ENCODE peak calls at places on chromosomes 12 and 14, in five cellular contexts. One of them, this sample, is unnamed.

GRCh38 chr14:99513946-99514551 is 32.8 kb downstream of the CCNK start:
- DNase-seq in CD8-positive, alpha-beta T cell: peak
- DNase-seq in kidney: no peak
- DNase-seq in thyroid gland: no peak
- DNase-seq in uterus: no peak
- DNase-seq in this sample: no peak

GRCh38 chr14:56199095-56199975 is 81.1 kb downstream of the PELI2 start:
- DNase-seq in CD8-positive, alpha-beta T cell: no peak
- DNase-seq in kidney: no peak
- DNase-seq in thyroid gland: peak
- DNase-seq in uterus: peak
- DNase-seq in this sample: peak

GRCh38 chr14:95935228-95935822 is 58.7 kb downstream of the TUNAR start:
- DNase-seq in CD8-positive, alpha-beta T cell: no peak
- DNase-seq in kidney: no peak
- DNase-seq in thyroid gland: peak
- DNase-seq in uterus: no peak
- DNase-seq in this sample: peak

GRCh38 chr14:55075628-55076027 is 24.2 kb downstream of the MAPK1IP1L start:
- DNase-seq in CD8-positive, alpha-beta T cell: no peak
- DNase-seq in kidney: no peak
- DNase-seq in thyroid gland: no peak
- DNase-seq in uterus: no peak
- DNase-seq in this sample: peak

GRCh38 chr12:4290011-4290790 is 16.6 kb downstream of the CCND2 start:
- DNase-seq in CD8-positive, alpha-beta T cell: no peak
- DNase-seq in kidney: no peak
- DNase-seq in thyroid gland: no peak
- DNase-seq in uterus: no peak
- DNase-seq in this sample: no peak

GRCh38 chr14:93007225-93007997 is 84.5 kb downstream of the CHGA start:
- DNase-seq in CD8-positive, alpha-beta T cell: no peak
- DNase-seq in kidney: peak
- DNase-seq in thyroid gland: peak
- DNase-seq in uterus: no peak
- DNase-seq in this sample: peak

GRCh38 chr12:23431006-23431405 is 518.5 kb downstream of the SOX5 start:
- DNase-seq in CD8-positive, alpha-beta T cell: no peak
- DNase-seq in kidney: no peak
- DNase-seq in thyroid gland: no peak
- DNase-seq in uterus: no peak
- DNase-seq in this sample: no peak

GRCh38 chr14:100882026-100882967 is 21.2 kb downstream of the RTL1 start:
- DNase-seq in CD8-positive, alpha-beta T cell: no peak
- DNase-seq in kidney: peak
- DNase-seq in thyroid gland: no peak
- DNase-seq in uterus: no peak
- DNase-seq in this sample: no peak

GRCh38 chr14:28875937-28876910 is 109.6 kb downstream of the FOXG1 start:
- DNase-seq in CD8-positive, alpha-beta T cell: no peak
- DNase-seq in kidney: no peak
- DNase-seq in thyroid gland: no peak
- DNase-seq in uterus: no peak
- DNase-seq in this sample: no peak

GRCh38 chr12:107967170-107967569 is 161.9 kb upstream of the WSCD2 start:
- DNase-seq in CD8-positive, alpha-beta T cell: no peak
- DNase-seq in kidney: no peak
- DNase-seq in thyroid gland: no peak
- DNase-seq in uterus: no peak
- DNase-seq in this sample: no peak

GRCh38 chr12:75977590-75977951 is 54.0 kb downstream of the PHLDA1 start:
- DNase-seq in CD8-positive, alpha-beta T cell: no peak
- DNase-seq in kidney: no peak
- DNase-seq in thyroid gland: no peak
- DNase-seq in uterus: no peak
- DNase-seq in this sample: no peak

GRCh38 chr12:97308576-97309198 is 153.9 kb upstream of the RMST start:
- DNase-seq in CD8-positive, alpha-beta T cell: no peak
- DNase-seq in kidney: no peak
- DNase-seq in thyroid gland: no peak
- DNase-seq in uterus: no peak
- DNase-seq in this sample: peak

GRCh38 chr12:72622556-72622955 is 350.4 kb downstream of the TRHDE start:
- DNase-seq in CD8-positive, alpha-beta T cell: no peak
- DNase-seq in kidney: no peak
- DNase-seq in thyroid gland: no peak
- DNase-seq in uterus: no peak
- DNase-seq in this sample: no peak

GRCh38 chr14:35687335-35687939 is 121.7 kb downstream of the RALGAPA1 start:
- DNase-seq in CD8-positive, alpha-beta T cell: no peak
- DNase-seq in kidney: no peak
- DNase-seq in thyroid gland: peak
- DNase-seq in uterus: no peak
- DNase-seq in this sample: peak

GRCh38 chr14:55399912-55400311 is 11.7 kb downstream of the ATG14 start:
- DNase-seq in CD8-positive, alpha-beta T cell: no peak
- DNase-seq in kidney: no peak
- DNase-seq in thyroid gland: no peak
- DNase-seq in uterus: no peak
- DNase-seq in this sample: peak

GRCh38 chr14:61586539-61587396 is 108.5 kb upstream of the HIF1A start:
- DNase-seq in CD8-positive, alpha-beta T cell: no peak
- DNase-seq in kidney: no peak
- DNase-seq in thyroid gland: no peak
- DNase-seq in uterus: no peak
- DNase-seq in this sample: peak

GRCh38 chr12:4153343-4153892 is 120.1 kb upstream of the CCND2 start:
- DNase-seq in CD8-positive, alpha-beta T cell: no peak
- DNase-seq in kidney: no peak
- DNase-seq in thyroid gland: no peak
- DNase-seq in uterus: no peak
- DNase-seq in this sample: no peak

DNA sequence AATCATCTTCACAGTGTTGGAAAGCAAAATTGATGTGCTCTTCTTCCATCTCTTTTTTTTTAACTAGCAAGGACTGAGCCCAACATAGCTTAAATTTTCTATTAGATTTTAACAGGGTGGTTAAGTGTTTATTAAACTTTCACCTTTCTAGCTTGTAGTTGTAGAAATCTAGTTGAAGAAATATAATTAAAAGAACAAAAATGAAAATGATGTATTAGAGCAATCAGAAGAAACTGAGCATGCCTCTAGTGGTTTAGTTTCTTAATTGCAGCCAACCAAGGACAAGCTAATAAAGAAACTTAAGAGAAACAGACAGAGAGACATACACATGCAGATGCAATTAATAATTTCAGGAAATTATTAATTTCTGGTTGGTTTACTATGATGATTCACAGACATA is 673.0 kb upstream of the LMO3 start:
- DNase-seq in CD8-positive, alpha-beta T cell: no peak
- DNase-seq in kidney: no peak
- DNase-seq in thyroid gland: no peak
- DNase-seq in uterus: no peak
- DNase-seq in this sample: no peak
- TF ChIP-seq CTCF in CD8-positive, alpha-beta T cell: no peak
- TF ChIP-seq CTCF in kidney: peak
- TF ChIP-seq CTCF in thyroid gland: peak
- TF ChIP-seq CTCF in uterus: no peak
- TF ChIP-seq CTCF in this sample: no peak

GRCh38 chr14:68016243-68016914 is 196.8 kb downstream of the RAD51B start:
- DNase-seq in CD8-positive, alpha-beta T cell: no peak
- DNase-seq in kidney: no peak
- DNase-seq in thyroid gland: no peak
- DNase-seq in uterus: no peak
- DNase-seq in this sample: peak
- H3K4me3 ChIP-seq in CD8-positive, alpha-beta T cell: no peak
- H3K4me3 ChIP-seq in kidney: no peak
- H3K4me3 ChIP-seq in thyroid gland: no peak
- H3K4me3 ChIP-seq in uterus: no peak
- H3K4me3 ChIP-seq in this sample: no peak

GRCh38 chr12:62794218-62794583 is 140.7 kb downstream of the PPM1H start:
- DNase-seq in CD8-positive, alpha-beta T cell: no peak
- DNase-seq in kidney: no peak
- DNase-seq in thyroid gland: no peak
- DNase-seq in uterus: no peak
- DNase-seq in this sample: no peak
- TF ChIP-seq CTCF in CD8-positive, alpha-beta T cell: peak
- TF ChIP-seq CTCF in kidney: no peak
- TF ChIP-seq CTCF in thyroid gland: no peak
- TF ChIP-seq CTCF in uterus: no peak
- TF ChIP-seq CTCF in this sample: no peak

GRCh38 chr14:104969741-104970230 is 8.4 kb downstream of the AHNAK2 start:
- DNase-seq in CD8-positive, alpha-beta T cell: no peak
- DNase-seq in kidney: peak
- DNase-seq in thyroid gland: no peak
- DNase-seq in uterus: no peak
- DNase-seq in this sample: no peak

GRCh38 chr14:104968153-104968527 is 10.0 kb downstream of the AHNAK2 start:
- DNase-seq in CD8-positive, alpha-beta T cell: no peak
- DNase-seq in kidney: peak
- DNase-seq in thyroid gland: peak
- DNase-seq in uterus: peak
- DNase-seq in this sample: peak

GRCh38 chr14:104967414-104968152 is 10.6 kb downstream of the AHNAK2 start:
- DNase-seq in CD8-positive, alpha-beta T cell: no peak
- DNase-seq in kidney: peak
- DNase-seq in thyroid gland: peak
- DNase-seq in uterus: peak
- DNase-seq in this sample: peak

GRCh38 chr14:104970231-104971068 is 7.7 kb downstream of the AHNAK2 start:
- DNase-seq in CD8-positive, alpha-beta T cell: no peak
- DNase-seq in kidney: peak
- DNase-seq in thyroid gland: no peak
- DNase-seq in uterus: peak
- DNase-seq in this sample: peak

DNA sequence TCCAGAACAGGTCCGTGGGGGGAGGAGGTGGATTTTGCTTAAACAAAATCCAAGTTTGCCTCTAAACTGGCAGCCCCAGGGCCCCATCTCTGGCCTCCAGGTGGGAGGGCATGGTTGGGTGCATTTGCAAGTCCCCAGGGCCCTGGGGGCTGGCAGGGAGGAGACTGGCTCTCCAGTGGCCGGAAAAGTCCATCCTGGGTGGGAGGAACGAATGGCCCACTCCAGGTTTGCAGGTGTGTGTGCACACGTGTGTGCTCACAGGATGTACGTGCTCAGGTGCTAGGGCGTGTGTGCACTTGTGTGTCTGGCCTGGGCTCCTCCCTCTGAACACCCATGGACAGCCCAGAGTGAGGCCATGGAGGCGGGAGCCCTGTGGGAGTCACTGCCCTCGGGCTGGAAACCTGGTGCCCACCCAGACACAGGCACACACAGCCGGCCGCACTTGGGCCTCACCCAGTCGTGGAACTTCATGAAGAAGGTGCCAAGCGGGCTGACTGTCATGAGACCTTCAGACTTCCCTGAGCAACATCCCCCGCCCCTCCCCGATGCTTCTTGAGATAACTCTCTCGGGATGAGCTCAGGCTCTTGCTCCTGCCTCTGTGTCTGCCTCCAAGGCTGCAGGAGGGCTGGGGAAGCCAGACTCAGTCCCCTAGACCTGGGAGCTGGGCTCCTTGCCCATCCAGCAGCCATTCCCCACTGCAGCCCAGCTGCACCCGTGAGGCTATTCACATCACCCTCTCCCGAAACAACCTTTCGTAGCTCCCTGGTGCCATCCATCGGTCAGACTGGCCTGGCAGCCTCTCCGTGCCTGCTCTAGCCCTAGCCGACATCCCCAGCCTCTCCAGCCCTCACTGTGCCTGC is 9.4 kb downstream of the AHNAK2 start:
- DNase-seq in CD8-positive, alpha-beta T cell: no peak
- DNase-seq in kidney: peak
- DNase-seq in thyroid gland: peak
- DNase-seq in uterus: peak
- DNase-seq in this sample: peak
- H3K4me3 ChIP-seq in CD8-positive, alpha-beta T cell: no peak
- H3K4me3 ChIP-seq in kidney: peak
- H3K4me3 ChIP-seq in thyroid gland: no peak
- H3K4me3 ChIP-seq in uterus: peak
- H3K4me3 ChIP-seq in this sample: peak

DNA sequence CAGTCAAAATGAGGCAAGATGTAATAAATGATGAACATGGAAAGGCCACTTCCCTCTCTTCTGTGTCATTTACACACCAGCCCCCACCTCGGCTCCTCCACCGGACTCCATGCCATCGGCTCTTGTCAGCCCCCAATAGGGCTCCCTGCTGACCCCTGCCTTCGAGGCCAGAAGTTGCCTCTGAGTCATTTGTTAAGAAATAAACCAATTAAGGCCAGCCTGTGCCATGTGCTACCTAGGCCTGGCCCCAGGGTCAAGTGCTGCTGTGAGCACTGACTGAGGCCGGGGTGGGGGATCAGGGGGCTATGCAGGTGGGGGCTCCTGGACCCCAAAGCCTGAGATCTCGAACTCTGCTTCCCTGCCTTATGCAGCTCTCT is 53.2 kb downstream of the TESC start:
- DNase-seq in CD8-positive, alpha-beta T cell: no peak
- DNase-seq in kidney: no peak
- DNase-seq in thyroid gland: no peak
- DNase-seq in uterus: no peak
- DNase-seq in this sample: no peak
- TF ChIP-seq CTCF in CD8-positive, alpha-beta T cell: no peak
- TF ChIP-seq CTCF in kidney: no peak
- TF ChIP-seq CTCF in thyroid gland: no peak
- TF ChIP-seq CTCF in uterus: no peak
- TF ChIP-seq CTCF in this sample: peak

DNA sequence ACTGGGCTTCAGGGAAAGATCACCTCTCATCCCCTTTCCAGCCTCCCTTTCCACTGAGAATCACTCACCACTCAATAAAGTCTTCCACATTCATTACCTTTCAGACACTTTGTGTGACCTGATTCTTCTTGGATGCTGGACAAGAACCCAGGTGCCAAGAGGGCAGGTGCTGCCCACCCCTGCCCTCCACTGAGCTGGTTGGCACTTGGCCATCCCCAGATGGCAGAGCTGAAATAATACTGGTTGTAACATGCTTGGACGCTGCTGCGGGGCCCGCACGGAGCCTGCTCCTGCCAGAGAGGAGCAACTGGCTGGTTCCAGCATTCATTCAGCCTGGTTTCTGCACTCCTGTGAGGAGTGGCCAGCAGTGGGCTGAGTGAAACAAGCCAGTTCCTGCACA is 386.7 kb upstream of the CCDC196 start:
- DNase-seq in CD8-positive, alpha-beta T cell: no peak
- DNase-seq in kidney: no peak
- DNase-seq in thyroid gland: no peak
- DNase-seq in uterus: no peak
- DNase-seq in this sample: no peak
- H3K4me3 ChIP-seq in CD8-positive, alpha-beta T cell: no peak
- H3K4me3 ChIP-seq in kidney: no peak
- H3K4me3 ChIP-seq in thyroid gland: no peak
- H3K4me3 ChIP-seq in uterus: no peak
- H3K4me3 ChIP-seq in this sample: no peak

GRCh38 chr12:128583453-128583852 is 240.3 kb downstream of the SLC15A4 start:
- DNase-seq in CD8-positive, alpha-beta T cell: no peak
- DNase-seq in kidney: no peak
- DNase-seq in thyroid gland: no peak
- DNase-seq in uterus: no peak
- DNase-seq in this sample: no peak
- TF ChIP-seq CTCF in CD8-positive, alpha-beta T cell: no peak
- TF ChIP-seq CTCF in kidney: no peak
- TF ChIP-seq CTCF in thyroid gland: no peak
- TF ChIP-seq CTCF in uterus: no peak
- TF ChIP-seq CTCF in this sample: no peak

GRCh38 chr14:94376976-94377865 is 11.2 kb downstream of the SERPINA1 start:
- DNase-seq in CD8-positive, alpha-beta T cell: no peak
- DNase-seq in kidney: no peak
- DNase-seq in thyroid gland: no peak
- DNase-seq in uterus: no peak
- DNase-seq in this sample: no peak
- H3K4me3 ChIP-seq in CD8-positive, alpha-beta T cell: no peak
- H3K4me3 ChIP-seq in kidney: no peak
- H3K4me3 ChIP-seq in thyroid gland: no peak
- H3K4me3 ChIP-seq in uterus: no peak
- H3K4me3 ChIP-seq in this sample: no peak

This sample was measured in fibroblast of the aortic adventitia.